ENCODE peak calls at places on chromosomes 16 and 17, in five cellular contexts. One of them, this sample, is unnamed. For H3K4me1, the result is how much of the 10 kb centered on the place peaks cover.

GRCh38 chr17:4142107-4142900 is 526 bp downstream of the ZZEF1 start:
- DNase-seq in heart right ventricle: peak
- DNase-seq in body of pancreas: peak
- DNase-seq in heart left ventricle: peak
- DNase-seq in Peyer's patch: peak
- DNase-seq in this sample: peak

GRCh38 chr16:74213372-74213771 is 83.2 kb upstream of the PSMD7 start:
- DNase-seq in heart right ventricle: no peak
- DNase-seq in body of pancreas: no peak
- DNase-seq in heart left ventricle: no peak
- DNase-seq in Peyer's patch: no peak
- DNase-seq in this sample: no peak

GRCh38 chr17:48011405-48012150 is 26.0 kb downstream of the COPZ2 start:
- DNase-seq in heart right ventricle: no peak
- DNase-seq in body of pancreas: peak
- DNase-seq in heart left ventricle: peak
- DNase-seq in Peyer's patch: peak
- DNase-seq in this sample: peak

GRCh38 chr17:44362964-44363612 is 565 bp downstream of the FAM171A2 start:
- DNase-seq in heart right ventricle: no peak
- DNase-seq in body of pancreas: no peak
- DNase-seq in heart left ventricle: no peak
- DNase-seq in Peyer's patch: no peak
- DNase-seq in this sample: no peak

GRCh38 chr16:81469710-81470481 is 25.3 kb downstream of the CMIP start:
- DNase-seq in heart right ventricle: no peak
- DNase-seq in body of pancreas: no peak
- DNase-seq in heart left ventricle: peak
- DNase-seq in Peyer's patch: peak
- DNase-seq in this sample: no peak

GRCh38 chr16:73572135-73572534 is 524.2 kb upstream of the ZFHX3 start:
- DNase-seq in heart right ventricle: peak
- DNase-seq in body of pancreas: peak
- DNase-seq in heart left ventricle: peak
- DNase-seq in Peyer's patch: peak
- DNase-seq in this sample: peak

GRCh38 chr16:2158262-2158638 is 2.7 kb downstream of the TRAF7 start:
- DNase-seq in heart right ventricle: no peak
- DNase-seq in body of pancreas: no peak
- DNase-seq in heart left ventricle: no peak
- DNase-seq in Peyer's patch: no peak
- DNase-seq in this sample: no peak

GRCh38 chr17:48998557-48999440 is 1.6 kb downstream of the IGF2BP1 start:
- DNase-seq in heart right ventricle: no peak
- DNase-seq in body of pancreas: no peak
- DNase-seq in heart left ventricle: no peak
- DNase-seq in Peyer's patch: no peak
- DNase-seq in this sample: no peak

GRCh38 chr16:14486520-14487303 is 143.3 kb downstream of the PARN start:
- DNase-seq in heart right ventricle: peak
- DNase-seq in body of pancreas: peak
- DNase-seq in heart left ventricle: peak
- DNase-seq in Peyer's patch: peak
- DNase-seq in this sample: peak

GRCh38 chr16:56657555-56658430 is at the start of gene MT1F:
- DNase-seq in heart right ventricle: peak
- DNase-seq in body of pancreas: peak
- DNase-seq in heart left ventricle: peak
- DNase-seq in Peyer's patch: peak
- DNase-seq in this sample: peak

GRCh38 chr17:68200689-68201424 is 47.0 kb upstream of the AMZ2 start:
- DNase-seq in heart right ventricle: peak
- DNase-seq in body of pancreas: peak
- DNase-seq in heart left ventricle: peak
- DNase-seq in Peyer's patch: peak
- DNase-seq in this sample: peak
- H3K4me1 ChIP-seq in heart right ventricle: half or more
- H3K4me1 ChIP-seq in body of pancreas: half or more
- H3K4me1 ChIP-seq in heart left ventricle: under half
- H3K4me1 ChIP-seq in Peyer's patch: under half
- H3K4me1 ChIP-seq in this sample: under half

DNA sequence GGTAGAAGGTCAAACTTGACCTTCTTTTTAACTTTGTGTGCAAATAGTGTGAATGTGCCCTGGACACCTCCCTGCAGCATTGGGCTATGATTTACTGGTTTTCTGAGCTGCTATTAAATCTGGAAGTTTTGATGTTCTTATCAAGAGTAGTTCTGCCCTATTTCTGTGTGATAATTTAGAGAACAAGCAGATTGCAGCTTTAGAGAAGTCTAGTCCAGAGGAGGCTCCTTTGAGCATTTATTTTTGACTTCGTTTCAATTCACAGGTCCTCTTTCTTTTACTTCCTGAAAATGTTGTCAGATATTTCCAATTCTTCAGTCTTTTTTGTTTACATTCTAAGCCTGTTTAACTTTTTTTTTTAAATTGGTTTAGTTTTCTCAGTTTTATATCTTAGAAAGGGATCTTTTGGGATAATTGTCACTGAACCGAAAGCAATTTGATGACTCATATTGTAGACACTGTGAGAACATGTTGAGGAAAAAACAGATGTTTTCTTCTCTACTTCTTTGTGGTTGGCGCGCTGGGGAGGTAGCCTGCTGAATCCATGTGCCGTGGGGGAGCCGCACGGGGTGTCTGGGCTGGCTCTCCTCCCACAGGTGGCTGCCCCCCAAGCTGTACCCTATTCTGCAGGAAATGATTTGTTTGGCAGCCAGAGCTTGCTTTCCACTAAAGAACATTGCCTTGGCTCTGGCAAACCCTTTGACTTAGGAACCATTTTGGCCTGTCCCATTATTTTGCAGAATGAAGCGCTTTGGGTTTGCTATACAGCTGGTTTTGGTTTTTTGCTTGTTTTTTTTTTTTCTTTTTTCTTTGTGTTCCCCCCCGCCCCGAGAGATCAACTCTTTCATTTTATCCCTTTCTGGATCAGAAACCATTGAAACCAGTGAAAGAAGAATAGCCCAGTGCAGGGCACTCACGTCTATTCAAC is 53.4 kb downstream of the MFSD11 start:
- DNase-seq in heart right ventricle: no peak
- DNase-seq in body of pancreas: peak
- DNase-seq in heart left ventricle: no peak
- DNase-seq in Peyer's patch: peak
- DNase-seq in this sample: peak
- H3K4me1 ChIP-seq in heart right ventricle: under half
- H3K4me1 ChIP-seq in body of pancreas: under half
- H3K4me1 ChIP-seq in heart left ventricle: under half
- H3K4me1 ChIP-seq in Peyer's patch: under half
- H3K4me1 ChIP-seq in this sample: under half

GRCh38 chr17:2175294-2175628 is 120.4 kb downstream of the HIC1 start:
- DNase-seq in heart right ventricle: no peak
- DNase-seq in body of pancreas: no peak
- DNase-seq in heart left ventricle: no peak
- DNase-seq in Peyer's patch: no peak
- DNase-seq in this sample: no peak

GRCh38 chr17:2179615-2180295 is 123.8 kb downstream of the SMG6 start:
- DNase-seq in heart right ventricle: peak
- DNase-seq in body of pancreas: peak
- DNase-seq in heart left ventricle: peak
- DNase-seq in Peyer's patch: peak
- DNase-seq in this sample: peak

GRCh38 chr17:2178798-2179505 is 124.0 kb downstream of the HIC1 start:
- DNase-seq in heart right ventricle: peak
- DNase-seq in body of pancreas: no peak
- DNase-seq in heart left ventricle: peak
- DNase-seq in Peyer's patch: no peak
- DNase-seq in this sample: no peak

GRCh38 chr17:2176484-2177175 is 121.7 kb downstream of the HIC1 start:
- DNase-seq in heart right ventricle: peak
- DNase-seq in body of pancreas: no peak
- DNase-seq in heart left ventricle: peak
- DNase-seq in Peyer's patch: no peak
- DNase-seq in this sample: no peak

GRCh38 chr17:2177235-2177811 is 122.4 kb downstream of the HIC1 start:
- DNase-seq in heart right ventricle: no peak
- DNase-seq in body of pancreas: no peak
- DNase-seq in heart left ventricle: no peak
- DNase-seq in Peyer's patch: no peak
- DNase-seq in this sample: no peak
- H3K4me1 ChIP-seq in heart right ventricle: half or more
- H3K4me1 ChIP-seq in body of pancreas: half or more
- H3K4me1 ChIP-seq in heart left ventricle: under half
- H3K4me1 ChIP-seq in Peyer's patch: under half
- H3K4me1 ChIP-seq in this sample: half or more

GRCh38 chr17:77429735-77429984 is 288.9 kb downstream of the SEC14L1 start:
- DNase-seq in heart right ventricle: no peak
- DNase-seq in body of pancreas: no peak
- DNase-seq in heart left ventricle: no peak
- DNase-seq in Peyer's patch: no peak
- DNase-seq in this sample: no peak
- H3K4me1 ChIP-seq in heart right ventricle: half or more
- H3K4me1 ChIP-seq in body of pancreas: half or more
- H3K4me1 ChIP-seq in heart left ventricle: under half
- H3K4me1 ChIP-seq in Peyer's patch: under half
- H3K4me1 ChIP-seq in this sample: half or more

GRCh38 chr17:80795090-80795609 is 196.5 kb upstream of the CHMP6 start:
- DNase-seq in heart right ventricle: no peak
- DNase-seq in body of pancreas: no peak
- DNase-seq in heart left ventricle: no peak
- DNase-seq in Peyer's patch: no peak
- DNase-seq in this sample: no peak

GRCh38 chr17:80794281-80795089 is 197.2 kb upstream of the CHMP6 start:
- DNase-seq in heart right ventricle: no peak
- DNase-seq in body of pancreas: no peak
- DNase-seq in heart left ventricle: no peak
- DNase-seq in Peyer's patch: no peak
- DNase-seq in this sample: no peak

GRCh38 chr17:80793421-80793820 is 198.2 kb upstream of the CHMP6 start:
- DNase-seq in heart right ventricle: no peak
- DNase-seq in body of pancreas: no peak
- DNase-seq in heart left ventricle: no peak
- DNase-seq in Peyer's patch: no peak
- DNase-seq in this sample: no peak

GRCh38 chr17:80792373-80792781 is 199.3 kb upstream of the CHMP6 start:
- DNase-seq in heart right ventricle: no peak
- DNase-seq in body of pancreas: no peak
- DNase-seq in heart left ventricle: no peak
- DNase-seq in Peyer's patch: no peak
- DNase-seq in this sample: no peak

DNA sequence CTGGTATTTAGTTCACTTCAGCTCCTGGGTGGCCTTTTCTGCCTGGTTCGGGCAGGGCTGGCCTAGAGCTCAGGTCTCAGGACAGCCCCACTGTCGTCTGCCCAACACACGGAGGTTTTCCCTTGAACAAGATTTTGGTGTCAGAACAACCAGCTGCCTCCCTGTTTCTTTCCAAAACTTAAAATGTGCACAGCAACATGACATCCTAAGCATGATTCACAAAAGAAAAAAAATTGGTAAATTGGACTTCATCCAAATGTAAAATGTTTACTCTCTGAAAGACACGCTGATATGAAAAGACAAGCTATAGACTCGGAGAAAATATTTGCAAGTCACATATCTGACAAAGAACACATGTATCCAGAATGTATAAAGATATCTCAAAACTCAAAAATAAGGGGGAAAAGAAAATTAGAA is 197.8 kb upstream of the CHMP6 start:
- DNase-seq in heart right ventricle: no peak
- DNase-seq in body of pancreas: no peak
- DNase-seq in heart left ventricle: no peak
- DNase-seq in Peyer's patch: no peak
- DNase-seq in this sample: no peak
- H3K4me1 ChIP-seq in heart right ventricle: under half
- H3K4me1 ChIP-seq in body of pancreas: under half
- H3K4me1 ChIP-seq in heart left ventricle: under half
- H3K4me1 ChIP-seq in Peyer's patch: under half
- H3K4me1 ChIP-seq in this sample: under half

GRCh38 chr16:85365120-85365519 is 248.0 kb upstream of the GSE1 start:
- DNase-seq in heart right ventricle: no peak
- DNase-seq in body of pancreas: no peak
- DNase-seq in heart left ventricle: no peak
- DNase-seq in Peyer's patch: no peak
- DNase-seq in this sample: no peak

GRCh38 chr16:85363427-85363826 is 249.7 kb upstream of the GSE1 start:
- DNase-seq in heart right ventricle: no peak
- DNase-seq in body of pancreas: no peak
- DNase-seq in heart left ventricle: no peak
- DNase-seq in Peyer's patch: no peak
- DNase-seq in this sample: no peak

GRCh38 chr16:85363881-85364280 is 249.2 kb upstream of the GSE1 start:
- DNase-seq in heart right ventricle: no peak
- DNase-seq in body of pancreas: no peak
- DNase-seq in heart left ventricle: no peak
- DNase-seq in Peyer's patch: no peak
- DNase-seq in this sample: no peak

GRCh38 chr16:85366031-85366763 is 246.9 kb upstream of the GSE1 start:
- DNase-seq in heart right ventricle: no peak
- DNase-seq in body of pancreas: no peak
- DNase-seq in heart left ventricle: no peak
- DNase-seq in Peyer's patch: no peak
- DNase-seq in this sample: no peak

DNA sequence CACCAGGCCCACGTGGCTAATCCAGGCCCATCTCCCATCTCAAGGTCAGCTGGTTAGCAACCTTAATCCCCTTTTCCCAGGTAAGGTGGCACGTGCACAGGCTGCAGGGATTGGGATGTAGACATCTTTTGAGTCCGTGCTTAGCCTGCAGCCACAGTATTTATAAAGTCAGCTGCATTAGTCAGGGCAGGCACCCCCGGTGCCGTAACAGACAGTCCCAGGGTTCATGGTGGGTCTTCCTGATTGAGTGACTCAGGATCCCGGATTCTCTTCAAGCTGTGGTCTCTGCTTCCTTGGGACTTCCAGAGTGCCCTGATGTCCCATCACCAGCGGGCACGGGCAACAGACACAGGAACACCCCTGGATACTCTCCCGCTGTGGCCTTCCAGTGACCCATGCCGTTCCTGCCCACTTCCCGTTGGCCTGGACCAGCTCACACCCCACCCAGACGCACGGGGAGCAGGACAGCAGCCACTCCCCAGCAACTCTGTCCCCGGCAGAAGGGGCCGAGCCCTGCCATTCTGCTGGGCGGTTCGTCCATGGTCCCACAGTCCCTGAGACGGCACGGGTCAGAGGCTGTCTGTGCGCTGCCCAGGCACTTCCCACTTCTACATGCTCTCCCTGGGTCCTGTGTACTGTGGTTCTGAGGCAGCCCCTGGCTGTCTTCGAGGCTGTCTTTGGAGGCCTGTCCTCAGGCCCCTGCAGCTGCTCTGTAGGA is 248.6 kb upstream of the GSE1 start:
- DNase-seq in heart right ventricle: no peak
- DNase-seq in body of pancreas: no peak
- DNase-seq in heart left ventricle: no peak
- DNase-seq in Peyer's patch: no peak
- DNase-seq in this sample: no peak
- H3K4me1 ChIP-seq in heart right ventricle: under half
- H3K4me1 ChIP-seq in body of pancreas: under half
- H3K4me1 ChIP-seq in heart left ventricle: under half
- H3K4me1 ChIP-seq in Peyer's patch: under half
- H3K4me1 ChIP-seq in this sample: under half

GRCh38 chr17:72110953-72111339 is 9.9 kb upstream of the SOX9 start:
- DNase-seq in heart right ventricle: no peak
- DNase-seq in body of pancreas: no peak
- DNase-seq in heart left ventricle: no peak
- DNase-seq in Peyer's patch: no peak
- DNase-seq in this sample: peak
- H3K4me1 ChIP-seq in heart right ventricle: under half
- H3K4me1 ChIP-seq in body of pancreas: under half
- H3K4me1 ChIP-seq in heart left ventricle: under half
- H3K4me1 ChIP-seq in Peyer's patch: under half
- H3K4me1 ChIP-seq in this sample: under half